ENCODE peak calls at places on chromosomes 3 and 15, in nine cellular contexts. O is A549, M is Caki2, X is lung, W is hypothalamus, N is T-helper 1 cell, E is T follicular helper cell, R is fibroblast of pulmonary artery, V is NCI-H2081. H is an unnamed sample.

GRCh38 chr3:54122802-54123537 is 618 bp downstream of the CACNA2D3 start:
- DNase-seq in O (no peak), M (no peak), X (no peak), W (no peak), N (no peak), E (no peak), R (peak; percentile 3), V (no peak), H (no peak)

GRCh38 chr3:99651561-99651960 is 13.2 kb downstream of the COL8A1 start:
- DNase-seq in O (peak; percentile 19), M (peak; percentile 87), X (no peak), W (no peak), N (no peak), E (no peak), R (peak; percentile 81), V (no peak), H (no peak)

GRCh38 chr3:152428577-152428976 is 159.8 kb downstream of the MBNL1 start:
- DNase-seq in O (no peak), M (no peak), X (no peak), W (no peak), N (no peak), E (no peak), R (no peak), V (no peak), H (no peak)

GRCh38 chr3:71310595-71311319 is 272.8 kb downstream of the FOXP1 start:
- DNase-seq in O (peak; percentile 11), M (peak; percentile 7), X (no peak), W (peak; percentile 26), N (no peak), E (no peak), R (peak; percentile 39), V (no peak), H (no peak)

GRCh38 chr3:32912046-32912445 is 39.4 kb upstream of the CCR4 start:
- DNase-seq in O (no peak), M (no peak), X (no peak), W (no peak), N (no peak), E (no peak), R (no peak), V (no peak), H (no peak)

GRCh38 chr3:122497425-122497824 is 17.3 kb downstream of the KPNA1 start:
- DNase-seq in O (no peak), M (peak; percentile 39), X (no peak), W (no peak), N (no peak), E (no peak), R (peak; percentile 84), V (no peak), H (no peak)

GRCh38 chr3:171774516-171774915 is 35.8 kb downstream of the PLD1 start:
- DNase-seq in O (no peak), M (no peak), X (no peak), W (peak; percentile 73), N (no peak), E (no peak), R (no peak), V (no peak), H (no peak)

GRCh38 chr3:89180334-89180733 is 72.9 kb downstream of the EPHA3 start:
- DNase-seq in O (no peak), M (no peak), X (no peak), W (no peak), N (no peak), E (no peak), R (no peak), V (no peak), H (no peak)

GRCh38 chr3:196067439-196067838 is 14.5 kb downstream of the TFRC start:
- DNase-seq in O (no peak), M (no peak), X (no peak), W (no peak), N (no peak), E (no peak), R (no peak), V (no peak), H (no peak)

GRCh38 chr3:39150803-39151631 is 2.4 kb downstream of the CSRNP1 start:
- DNase-seq in O (peak; percentile 88), M (peak; percentile 90), X (peak; percentile 84), W (peak; percentile 66), N (no peak), E (no peak), R (peak; percentile 98), V (no peak), H (no peak)

GRCh38 chr3:11272913-11273574 is 847 bp downstream of the ATG7 start:
- DNase-seq in O (no peak), M (no peak), X (no peak), W (no peak), N (no peak), E (no peak), R (peak; percentile 33), V (no peak), H (no peak)

GRCh38 chr3:10074666-10075065 is 33.4 kb downstream of the FANCD2OS start:
- DNase-seq in O (no peak), M (no peak), X (no peak), W (no peak), N (no peak), E (no peak), R (no peak), V (no peak), H (no peak)

GRCh38 chr3:47885168-47885567 is 82.2 kb downstream of the DHX30 start:
- DNase-seq in O (no peak), M (no peak), X (no peak), W (no peak), N (no peak), E (no peak), R (no peak), V (no peak), H (no peak)

GRCh38 chr3:95511915-95512314 is 1302.5 kb upstream of the EPHA6 start:
- DNase-seq in O (no peak), M (no peak), X (no peak), W (no peak), N (no peak), E (no peak), R (no peak), V (no peak), H (no peak)

GRCh38 chr15:65956307-65956706 is 87.0 kb downstream of the RAB11A start:
- DNase-seq in O (no peak), M (no peak), X (no peak), W (no peak), N (no peak), E (no peak), R (no peak), V (no peak), H (no peak)

GRCh38 chr3:152491922-152492321 is 223.2 kb downstream of the MBNL1 start:
- DNase-seq in O (no peak), M (no peak), X (no peak), W (no peak), N (no peak), E (no peak), R (no peak), V (no peak), H (no peak)

GRCh38 chr15:95897651-95898050 is 432.8 kb upstream of the NR2F2 start:
- DNase-seq in O (no peak), M (no peak), X (no peak), W (no peak), N (no peak), E (no peak), R (no peak), V (no peak), H (no peak)

GRCh38 chr15:49627407-49627877 is 6.6 kb downstream of the DTWD1 start:
- DNase-seq in O (peak; percentile 53), M (peak; percentile 64), X (no peak), W (no peak), N (no peak), E (no peak), R (peak; percentile 71), V (no peak), H (no peak)

GRCh38 chr15:99703603-99704443 is 29.4 kb downstream of the LYSMD4 start:
- DNase-seq in O (peak; percentile 81), M (peak; percentile 65), X (no peak), W (no peak), N (no peak), E (no peak), R (peak; percentile 95), V (peak; percentile 9), H (no peak)

GRCh38 chr3:18645603-18646002 is 220.5 kb upstream of the SATB1 start:
- DNase-seq in O (no peak), M (no peak), X (no peak), W (no peak), N (no peak), E (no peak), R (no peak), V (no peak), H (no peak)

GRCh38 chr15:92574566-92574965 is 81.0 kb downstream of the FAM174B start:
- DNase-seq in O (no peak), M (no peak), X (no peak), W (no peak), N (no peak), E (no peak), R (no peak), V (no peak), H (no peak)

GRCh38 chr15:100737214-100737613 is 134.8 kb downstream of the ASB7 start:
- DNase-seq in O (no peak), M (no peak), X (no peak), W (no peak), N (no peak), E (no peak), R (no peak), V (no peak), H (no peak)

GRCh38 chr15:82040862-82041261 is 5.0 kb downstream of the MEX3B start:
- DNase-seq in O (no peak), M (no peak), X (peak; percentile 41), W (no peak), N (no peak), E (no peak), R (no peak), V (peak; percentile 50), H (no peak)

GRCh38 chr3:142211034-142211433 is 14.4 kb downstream of the GK5 start:
- DNase-seq in O (peak; percentile 7), M (no peak), X (no peak), W (no peak), N (no peak), E (no peak), R (peak; percentile 24), V (peak; percentile 9), H (no peak)

GRCh38 chr3:158110658-158111018 is 749 bp downstream of the RSRC1 start:
- DNase-seq in O (no peak), M (no peak), X (no peak), W (no peak), N (no peak), E (no peak), R (no peak), V (peak; percentile 54), H (no peak)

GRCh38 chr3:54792584-54792983 is 135.3 kb downstream of the LRTM1 start:
- DNase-seq in O (no peak), M (no peak), X (no peak), W (no peak), N (no peak), E (no peak), R (no peak), V (no peak), H (no peak)

GRCh38 chr15:77186518-77187095 is 115.7 kb upstream of the TSPAN3 start:
- DNase-seq in O (peak; percentile 42), M (no peak), X (no peak), W (no peak), N (no peak), E (no peak), R (peak; percentile 71), V (peak; percentile 9), H (no peak)

GRCh38 chr15:55700876-55701275 is 42.1 kb downstream of the PRTG start:
- DNase-seq in O (no peak), M (no peak), X (no peak), W (no peak), N (no peak), E (no peak), R (no peak), V (no peak), H (no peak)

GRCh38 chr3:133135303-133135702 is 97.1 kb downstream of the TMEM108 start:
- DNase-seq in O (no peak), M (no peak), X (no peak), W (no peak), N (no peak), E (no peak), R (no peak), V (peak; percentile 33), H (no peak)

GRCh38 chr15:31389576-31389975 is 62.9 kb downstream of the KLF13 start:
- DNase-seq in O (no peak), M (no peak), X (peak; percentile 26), W (no peak), N (no peak), E (no peak), R (no peak), V (no peak), H (no peak)

GRCh38 chr3:105322570-105323273 is 44.0 kb upstream of the ALCAM start:
- DNase-seq in O (no peak), M (no peak), X (no peak), W (no peak), N (no peak), E (no peak), R (no peak), V (no peak), H (no peak)

H was measured in anterior cingulate cortex.